ENCODE peak calls at places on chromosomes 12 and 14, in five cellular contexts. D is upper lobe of left lung; M is CD8-positive, alpha-beta memory T cell; O is amygdala; X is NCI-H2081. B is an unnamed sample.

GRCh38 chr12:31005944-31006361 is 67.7 kb upstream of the DDX11 start:
- DNase-seq in M (no peak), D (no peak), X (no peak), O (no peak), B (no peak)

GRCh38 chr14:102020058-102020971 is 55.9 kb downstream of the DYNC1H1 start:
- DNase-seq in O (no peak), D (no peak), M (peak), X (no peak), B (no peak)

GRCh38 chr12:26014085-26014484 is 55.6 kb downstream of the RASSF8 start:
- DNase-seq in D (no peak), M (no peak), X (no peak), O (no peak), B (no peak)

GRCh38 chr14:104656014-104656714 is 33.3 kb upstream of the INF2 start:
- DNase-seq in M (no peak), D (no peak), X (peak), O (no peak), B (peak)

GRCh38 chr14:96122496-96122895 is 82.1 kb upstream of the BDKRB2 start:
- DNase-seq in O (no peak), M (no peak), D (no peak), X (no peak), B (no peak)

GRCh38 chr12:56282030-56282429 is 15.3 kb downstream of the COQ10A start:
- DNase-seq in M (no peak), X (no peak), O (no peak), D (no peak), B (no peak)

GRCh38 chr12:71719647-71720370 is 33.9 kb downstream of the TMEM19 start:
- DNase-seq in D (no peak), X (no peak), O (no peak), M (no peak), B (no peak)

GRCh38 chr12:126601184-126602170 is 1536.2 kb downstream of the AACS start:
- DNase-seq in D (no peak), M (no peak), O (no peak), X (no peak), B (no peak)

GRCh38 chr14:57729208-57730187 is 136.4 kb downstream of the SLC35F4 start:
- DNase-seq in X (no peak), O (no peak), M (no peak), D (no peak), B (no peak)

GRCh38 chr12:86256169-86256568 is at the start of gene MGAT4C:
- DNase-seq in O (no peak), D (no peak), M (no peak), X (peak), B (no peak)

GRCh38 chr14:103905861-103906456 is 22.3 kb upstream of the TDRD9 start:
- DNase-seq in M (peak), D (no peak), O (no peak), X (no peak), B (peak)

GRCh38 chr12:119311897-119312296 is 22.6 kb upstream of the CCDC60 start:
- DNase-seq in X (no peak), M (no peak), O (no peak), D (no peak), B (no peak)

GRCh38 chr14:24984846-24985589 is 64.9 kb downstream of the STXBP6 start:
- DNase-seq in D (peak), X (peak), O (no peak), M (no peak), B (no peak)